ENCODE peak calls at places on chromosomes 6 and 20, in five cellular contexts. One of them, this sample, is unnamed.

GRCh38 chr6:140052757-140053729 is 678.6 kb upstream of the CITED2 start:
- DNase-seq in RWPE1: no peak
- DNase-seq in GM23338: peak
- DNase-seq in CD8-positive, alpha-beta T cell: no peak
- DNase-seq in fibroblast of pulmonary artery: peak
- DNase-seq in this sample: peak

GRCh38 chr20:24770628-24771556 is 178.2 kb upstream of the CST7 start:
- DNase-seq in CD8-positive, alpha-beta T cell: no peak
- DNase-seq in RWPE1: no peak
- DNase-seq in GM23338: no peak
- DNase-seq in fibroblast of pulmonary artery: no peak
- DNase-seq in this sample: no peak

GRCh38 chr6:140475086-140475485 is 1100.6 kb upstream of the CITED2 start:
- DNase-seq in fibroblast of pulmonary artery: no peak
- DNase-seq in CD8-positive, alpha-beta T cell: no peak
- DNase-seq in GM23338: no peak
- DNase-seq in RWPE1: peak
- DNase-seq in this sample: no peak

GRCh38 chr6:112150363-112150762 is 63.0 kb downstream of the FAM229B start:
- DNase-seq in fibroblast of pulmonary artery: no peak
- DNase-seq in RWPE1: no peak
- DNase-seq in CD8-positive, alpha-beta T cell: no peak
- DNase-seq in GM23338: no peak
- DNase-seq in this sample: peak

GRCh38 chr20:555933-556332 is 12.3 kb upstream of the CSNK2A1 start:
- DNase-seq in CD8-positive, alpha-beta T cell: no peak
- DNase-seq in GM23338: no peak
- DNase-seq in fibroblast of pulmonary artery: peak
- DNase-seq in RWPE1: no peak
- DNase-seq in this sample: no peak

GRCh38 chr6:81228912-81229540 is 523.5 kb downstream of the TENT5A start:
- DNase-seq in RWPE1: no peak
- DNase-seq in GM23338: no peak
- DNase-seq in fibroblast of pulmonary artery: peak
- DNase-seq in CD8-positive, alpha-beta T cell: no peak
- DNase-seq in this sample: peak

GRCh38 chr6:35452186-35453090 is at the start of gene FANCE:
- DNase-seq in fibroblast of pulmonary artery: peak
- DNase-seq in RWPE1: peak
- DNase-seq in CD8-positive, alpha-beta T cell: peak
- DNase-seq in GM23338: peak
- DNase-seq in this sample: peak

GRCh38 chr6:34132486-34133185 is 13.3 kb downstream of the GRM4 start:
- DNase-seq in RWPE1: peak
- DNase-seq in GM23338: peak
- DNase-seq in CD8-positive, alpha-beta T cell: no peak
- DNase-seq in fibroblast of pulmonary artery: peak
- DNase-seq in this sample: peak

GRCh38 chr20:57315083-57315963 is 14.3 kb upstream of the SPO11 start:
- DNase-seq in RWPE1: no peak
- DNase-seq in CD8-positive, alpha-beta T cell: peak
- DNase-seq in fibroblast of pulmonary artery: no peak
- DNase-seq in GM23338: no peak
- DNase-seq in this sample: no peak

GRCh38 chr20:58650181-58650775 is 805 bp upstream of the STX16 start:
- DNase-seq in RWPE1: no peak
- DNase-seq in fibroblast of pulmonary artery: no peak
- DNase-seq in GM23338: peak
- DNase-seq in CD8-positive, alpha-beta T cell: no peak
- DNase-seq in this sample: no peak

GRCh38 chr20:39778847-39779641 is 816.9 kb downstream of the DHX35 start:
- DNase-seq in fibroblast of pulmonary artery: no peak
- DNase-seq in CD8-positive, alpha-beta T cell: no peak
- DNase-seq in RWPE1: no peak
- DNase-seq in GM23338: peak
- DNase-seq in this sample: no peak

GRCh38 chr6:33312361-33313104 is 1.3 kb downstream of the TAPBP start:
- DNase-seq in CD8-positive, alpha-beta T cell: peak
- DNase-seq in GM23338: peak
- DNase-seq in fibroblast of pulmonary artery: peak
- DNase-seq in RWPE1: peak
- DNase-seq in this sample: peak

GRCh38 chr6:122200441-122200840 is 199.0 kb upstream of the HSF2 start:
- DNase-seq in GM23338: no peak
- DNase-seq in fibroblast of pulmonary artery: no peak
- DNase-seq in CD8-positive, alpha-beta T cell: no peak
- DNase-seq in RWPE1: no peak
- DNase-seq in this sample: no peak

GRCh38 chr6:116633685-116634084 is 17.4 kb downstream of the RSPH4A start:
- DNase-seq in fibroblast of pulmonary artery: no peak
- DNase-seq in RWPE1: no peak
- DNase-seq in GM23338: peak
- DNase-seq in CD8-positive, alpha-beta T cell: no peak
- DNase-seq in this sample: no peak

GRCh38 chr6:140594806-140595128 is 1220.3 kb upstream of the CITED2 start:
- DNase-seq in RWPE1: no peak
- DNase-seq in fibroblast of pulmonary artery: no peak
- DNase-seq in CD8-positive, alpha-beta T cell: no peak
- DNase-seq in GM23338: no peak
- DNase-seq in this sample: no peak

GRCh38 chr6:23441813-23442212 is 684.2 kb upstream of the NRSN1 start:
- DNase-seq in GM23338: no peak
- DNase-seq in fibroblast of pulmonary artery: no peak
- DNase-seq in RWPE1: no peak
- DNase-seq in CD8-positive, alpha-beta T cell: no peak
- DNase-seq in this sample: no peak

GRCh38 chr20:17666491-17666890 is 15.6 kb downstream of the RRBP1 start:
- DNase-seq in CD8-positive, alpha-beta T cell: no peak
- DNase-seq in fibroblast of pulmonary artery: peak
- DNase-seq in GM23338: no peak
- DNase-seq in RWPE1: no peak
- DNase-seq in this sample: no peak

GRCh38 chr20:37270586-37271420 is 9.2 kb upstream of the GHRH start:
- DNase-seq in GM23338: no peak
- DNase-seq in CD8-positive, alpha-beta T cell: no peak
- DNase-seq in fibroblast of pulmonary artery: no peak
- DNase-seq in RWPE1: no peak
- DNase-seq in this sample: no peak

GRCh38 chr20:44208770-44209169 is 1.8 kb downstream of the OSER1 start:
- DNase-seq in fibroblast of pulmonary artery: no peak
- DNase-seq in RWPE1: no peak
- DNase-seq in CD8-positive, alpha-beta T cell: no peak
- DNase-seq in GM23338: no peak
- DNase-seq in this sample: peak

DNA sequence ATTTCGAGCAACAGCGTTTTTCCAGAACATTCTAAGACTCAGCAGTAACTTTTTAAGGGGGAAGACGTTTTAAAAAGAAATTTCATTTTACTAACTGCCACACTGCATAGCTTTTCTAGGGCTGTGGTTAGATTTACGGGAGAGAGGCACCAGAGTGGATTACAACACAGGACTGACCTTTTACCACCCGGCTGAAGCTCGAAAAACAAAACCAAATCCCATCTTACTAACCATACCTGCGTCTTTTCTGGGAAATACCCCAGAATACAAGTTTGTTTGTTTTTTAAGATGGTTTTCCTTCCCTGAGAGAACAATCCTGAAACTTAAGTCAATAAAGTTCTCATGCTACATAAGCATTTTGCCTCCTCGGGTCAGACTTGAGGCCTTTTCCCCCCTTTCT is 209.3 kb upstream of the SOX4 start:
- DNase-seq in GM23338: no peak
- DNase-seq in CD8-positive, alpha-beta T cell: no peak
- DNase-seq in fibroblast of pulmonary artery: no peak
- DNase-seq in RWPE1: no peak
- DNase-seq in this sample: no peak
- TF ChIP-seq CTCF in GM23338: no peak
- TF ChIP-seq CTCF in CD8-positive, alpha-beta T cell: no peak
- TF ChIP-seq CTCF in fibroblast of pulmonary artery: no peak
- TF ChIP-seq CTCF in RWPE1: no peak
- TF ChIP-seq CTCF in this sample: no peak

GRCh38 chr6:3885262-3886036 is 36.3 kb downstream of the FAM50B start:
- DNase-seq in fibroblast of pulmonary artery: no peak
- DNase-seq in GM23338: peak
- DNase-seq in RWPE1: peak
- DNase-seq in CD8-positive, alpha-beta T cell: no peak
- DNase-seq in this sample: no peak
- TF ChIP-seq CTCF in fibroblast of pulmonary artery: peak
- TF ChIP-seq CTCF in GM23338: peak
- TF ChIP-seq CTCF in RWPE1: no peak
- TF ChIP-seq CTCF in CD8-positive, alpha-beta T cell: no peak
- TF ChIP-seq CTCF in this sample: peak

GRCh38 chr6:108915258-108915657 is 67.0 kb downstream of the ARMC2 start:
- DNase-seq in RWPE1: no peak
- DNase-seq in CD8-positive, alpha-beta T cell: no peak
- DNase-seq in GM23338: no peak
- DNase-seq in fibroblast of pulmonary artery: no peak
- DNase-seq in this sample: no peak

GRCh38 chr6:108916026-108916689 is 67.9 kb downstream of the ARMC2 start:
- DNase-seq in RWPE1: no peak
- DNase-seq in GM23338: no peak
- DNase-seq in CD8-positive, alpha-beta T cell: no peak
- DNase-seq in fibroblast of pulmonary artery: no peak
- DNase-seq in this sample: no peak

DNA sequence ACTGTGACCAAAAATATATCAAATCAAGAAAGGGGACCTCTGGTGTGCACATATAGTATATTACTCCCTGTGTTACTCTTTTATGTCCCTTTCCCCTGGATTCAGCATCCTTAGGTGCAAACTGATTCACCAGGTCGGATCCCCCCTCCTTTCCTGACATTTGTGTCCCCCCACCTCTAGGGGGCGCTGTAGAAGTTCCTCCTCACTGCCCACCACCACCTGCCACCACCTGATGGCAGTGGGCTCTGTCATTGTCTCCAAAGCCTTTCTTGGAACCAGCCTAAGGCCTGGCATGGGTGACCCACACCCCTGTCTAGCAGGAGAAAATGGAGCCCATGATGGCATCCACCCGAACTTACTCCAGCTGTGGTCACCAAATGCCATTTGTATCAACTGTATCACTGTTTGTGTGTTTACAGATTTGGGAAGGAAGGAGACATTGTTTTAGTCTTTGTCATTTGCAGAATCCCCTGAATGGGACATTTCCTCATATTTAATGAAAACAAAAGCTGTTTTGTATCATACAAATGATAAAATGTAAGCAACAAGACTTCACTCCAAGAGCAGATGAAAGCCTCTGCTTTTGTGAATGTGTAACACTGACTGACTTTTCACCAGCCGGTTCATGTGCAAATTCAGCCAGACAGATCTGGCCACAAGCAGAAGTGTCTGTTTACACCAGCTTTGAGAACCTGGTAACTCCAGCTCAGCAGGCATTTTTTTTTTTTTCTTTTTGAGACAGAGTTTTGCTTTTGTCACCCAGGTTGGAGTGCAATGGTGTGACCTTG is 66.2 kb downstream of the ARMC2 start:
- DNase-seq in RWPE1: peak
- DNase-seq in CD8-positive, alpha-beta T cell: no peak
- DNase-seq in fibroblast of pulmonary artery: no peak
- DNase-seq in GM23338: peak
- DNase-seq in this sample: no peak
- TF ChIP-seq CTCF in RWPE1: peak
- TF ChIP-seq CTCF in CD8-positive, alpha-beta T cell: peak
- TF ChIP-seq CTCF in fibroblast of pulmonary artery: peak
- TF ChIP-seq CTCF in GM23338: peak
- TF ChIP-seq CTCF in this sample: peak

GRCh38 chr6:148274809-148275208 is 67.8 kb upstream of the SASH1 start:
- DNase-seq in fibroblast of pulmonary artery: no peak
- DNase-seq in GM23338: no peak
- DNase-seq in CD8-positive, alpha-beta T cell: no peak
- DNase-seq in RWPE1: no peak
- DNase-seq in this sample: no peak
- TF ChIP-seq CTCF in fibroblast of pulmonary artery: no peak
- TF ChIP-seq CTCF in GM23338: no peak
- TF ChIP-seq CTCF in CD8-positive, alpha-beta T cell: no peak
- TF ChIP-seq CTCF in RWPE1: no peak
- TF ChIP-seq CTCF in this sample: no peak

This sample was measured in HFFc6.